ENCODE peak calls at places on chromosomes 5 and 9, in five cellular contexts. Q is IMR-90, I is K562, R is SK-N-SH, U is H1. C is an unnamed sample.

GRCh38 chr5:60206234-60206633 is 312.7 kb upstream of the PDE4D start:
- DNase-seq in Q (no peak), U (no peak), I (no peak), R (no peak), C (no peak)

GRCh38 chr5:118220491-118220890 is 767.9 kb downstream of the DTWD2 start:
- DNase-seq in U (no peak), R (no peak), I (no peak), Q (no peak), C (no peak)

GRCh38 chr5:95808686-95809413 is 13.7 kb downstream of the GLRX start:
- DNase-seq in R (no peak), I (no peak), Q (peak), U (no peak), C (no peak)

GRCh38 chr5:83029-83428 is 8.9 kb upstream of the PLEKHG4B start:
- DNase-seq in U (no peak), I (no peak), Q (no peak), R (no peak), C (no peak)

GRCh38 chr5:87413116-87413645 is 451 bp upstream of the CCNH start:
- DNase-seq in U (no peak), Q (no peak), R (no peak), I (no peak), C (no peak)

GRCh38 chr9:78064075-78064474 is 32.5 kb upstream of the GNAQ start:
- DNase-seq in R (no peak), Q (no peak), I (no peak), U (no peak), C (no peak)

GRCh38 chr5:56094579-56095361 is 100.0 kb upstream of the IL6ST start:
- DNase-seq in R (no peak), I (no peak), U (no peak), Q (no peak), C (no peak)

GRCh38 chr5:108753331-108753730 is 5.6 kb downstream of the FER start:
- DNase-seq in U (no peak), I (no peak), R (no peak), Q (no peak), C (no peak)

GRCh38 chr9:7147136-7148090 is 389.6 kb downstream of the KDM4C start:
- DNase-seq in I (no peak), Q (peak), U (no peak), R (no peak), C (no peak)

GRCh38 chr5:139148306-139148705 is 49.9 kb downstream of the SIL1 start:
- DNase-seq in R (no peak), Q (no peak), U (no peak), I (no peak), C (no peak)

GRCh38 chr9:69768716-69769115 is 8.9 kb upstream of the PTAR1 start:
- DNase-seq in U (no peak), I (no peak), Q (peak), R (no peak), C (no peak)

GRCh38 chr9:127628644-127629467 is 16.8 kb downstream of the STXBP1 start:
- DNase-seq in Q (no peak), R (no peak), U (no peak), I (peak), C (no peak)

GRCh38 chr5:164306662-164307061 is 801.2 kb downstream of the MAT2B start:
- DNase-seq in Q (peak), R (no peak), I (no peak), U (no peak), C (no peak)

GRCh38 chr9:34430843-34431437 is 27.4 kb downstream of the FAM219A start:
- DNase-seq in R (peak), I (peak), U (peak), Q (peak), C (peak)

GRCh38 chr9:92564479-92564878 is 28.7 kb upstream of the ECM2 start:
- DNase-seq in Q (peak), U (no peak), I (no peak), R (no peak), C (no peak)

GRCh38 chr9:115241641-115242040 is 123.7 kb upstream of the TNC start:
- DNase-seq in U (no peak), R (no peak), Q (no peak), I (no peak), C (no peak)
- TF ChIP-seq RAD21 in U (no peak), R (no peak), Q (no peak), I (no peak), C (no peak)

DNA sequence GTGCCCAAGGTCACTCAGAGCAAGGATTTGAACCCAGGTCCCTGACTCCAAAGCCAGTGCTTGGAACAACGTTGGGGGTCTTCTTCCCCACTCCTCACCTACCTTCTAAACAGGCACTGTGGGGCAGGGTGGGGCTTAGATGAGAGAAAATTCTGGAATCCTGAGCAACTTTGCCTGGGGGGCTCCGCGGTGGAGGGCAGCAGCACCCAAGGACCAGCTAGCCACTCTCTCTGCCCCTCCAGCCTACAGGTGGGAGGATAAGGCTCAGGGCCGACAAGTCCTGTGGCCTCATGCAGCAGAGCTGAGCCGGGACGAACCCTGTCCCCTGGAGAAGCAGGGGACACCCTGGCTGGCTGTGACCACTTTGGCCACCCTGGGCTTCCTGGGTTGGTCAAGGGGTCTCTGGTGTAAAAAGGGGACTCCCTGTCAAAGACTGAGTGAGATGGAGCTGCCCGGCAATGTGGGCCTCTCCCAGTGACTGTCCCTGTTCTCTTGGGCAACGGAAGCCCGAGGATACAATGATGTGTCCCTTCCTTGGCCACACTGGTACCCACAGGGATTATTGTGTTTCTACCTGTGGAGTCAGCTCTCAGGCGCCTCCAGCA is 26.5 kb downstream of the CEL start:
- DNase-seq in Q (no peak), I (no peak), U (no peak), R (no peak), C (no peak)
- TF ChIP-seq RAD21 in Q (no peak), I (no peak), U (no peak), R (no peak), C (no peak)

DNA sequence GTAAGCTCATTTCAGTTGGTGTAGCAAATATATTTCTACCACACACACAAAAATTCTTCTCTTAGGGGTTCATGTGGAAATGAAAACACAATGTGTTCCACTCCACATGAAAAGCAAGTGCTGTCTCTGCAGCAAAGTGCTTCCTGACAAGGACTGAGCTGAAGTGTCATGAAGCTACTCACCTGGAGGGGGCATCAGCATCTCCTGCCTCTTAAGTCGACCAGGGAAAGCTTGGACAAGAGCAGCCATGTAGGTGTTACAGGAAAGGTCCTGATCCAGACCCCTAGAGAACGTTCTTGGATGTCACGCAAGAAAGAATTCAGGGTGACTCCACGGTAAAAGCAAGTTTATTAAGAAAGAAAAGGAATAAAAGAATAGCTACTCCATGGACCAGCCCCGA is 62.8 kb downstream of the SV2C start:
- DNase-seq in U (no peak), I (peak), R (no peak), Q (peak), C (peak)
- TF ChIP-seq RAD21 in U (peak), I (peak), R (no peak), Q (no peak), C (peak)

GRCh38 chr9:123011878-123012528 is 21.5 kb upstream of the GPR21 start:
- DNase-seq in U (no peak), I (no peak), Q (peak), R (no peak), C (no peak)

GRCh38 chr9:123011380-123011779 is 22.1 kb upstream of the GPR21 start:
- DNase-seq in R (no peak), I (no peak), Q (no peak), U (no peak), C (no peak)

GRCh38 chr9:123020796-123021195 is 12.7 kb upstream of the GPR21 start:
- DNase-seq in I (no peak), R (no peak), Q (no peak), U (no peak), C (no peak)

DNA sequence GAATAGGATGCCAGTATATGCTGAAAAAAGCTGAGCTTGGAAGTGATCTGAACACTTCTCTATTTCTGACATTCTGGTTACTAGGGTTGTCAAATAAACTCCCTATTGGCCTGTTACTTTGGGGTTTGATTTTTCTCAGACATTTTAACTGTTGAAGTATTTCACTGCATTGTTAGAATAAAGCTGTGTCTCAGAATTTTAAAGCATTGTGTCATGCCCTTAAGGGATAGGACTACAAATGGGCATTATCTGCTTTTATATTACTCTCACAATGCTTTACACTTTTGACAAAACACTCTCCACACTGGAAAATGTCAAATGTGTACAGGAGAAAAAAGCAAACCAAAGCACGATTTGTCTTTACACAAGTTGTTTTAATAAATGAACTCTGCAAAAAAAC is 16.8 kb upstream of the GPR21 start:
- DNase-seq in Q (no peak), I (no peak), R (no peak), U (no peak), C (no peak)
- TF ChIP-seq RAD21 in Q (no peak), I (no peak), R (no peak), U (no peak), C (no peak)

GRCh38 chr9:129174724-129175514 is 3.1 kb downstream of the IER5L start:
- DNase-seq in U (peak), I (peak), R (peak), Q (peak), C (peak)

GRCh38 chr9:129175515-129175824 is 2.6 kb downstream of the IER5L start:
- DNase-seq in U (no peak), Q (no peak), I (no peak), R (no peak), C (no peak)

GRCh38 chr9:129177443-129177790 is 644 bp downstream of the IER5L start:
- DNase-seq in U (peak), Q (no peak), R (peak), I (peak), C (no peak)

GRCh38 chr9:129176786-129177442 is 1.1 kb downstream of the IER5L start:
- DNase-seq in R (peak), I (no peak), Q (peak), U (peak), C (no peak)

GRCh38 chr9:129175825-129176633 is 2.0 kb downstream of the IER5L start:
- DNase-seq in U (peak), R (peak), Q (peak), I (peak), C (peak)
- TF ChIP-seq RAD21 in U (no peak), R (no peak), Q (no peak), I (no peak), C (no peak)

GRCh38 chr9:81594415-81594814 is 94.9 kb downstream of the TLE1 start:
- DNase-seq in U (no peak), Q (no peak), I (no peak), R (no peak), C (no peak)

GRCh38 chr9:81597749-81598497 is 91.4 kb downstream of the TLE1 start:
- DNase-seq in R (no peak), Q (no peak), I (no peak), U (no peak), C (no peak)

GRCh38 chr9:81596671-81597426 is 92.5 kb downstream of the TLE1 start:
- DNase-seq in Q (no peak), U (no peak), I (no peak), R (no peak), C (no peak)

GRCh38 chr9:81592890-81593271 is 96.5 kb downstream of the TLE1 start:
- DNase-seq in R (peak), U (no peak), Q (no peak), I (no peak), C (no peak)

GRCh38 chr9:81595887-81596558 is 93.3 kb downstream of the TLE1 start:
- DNase-seq in R (peak), Q (no peak), I (no peak), U (peak), C (no peak)
- TF ChIP-seq RAD21 in R (no peak), Q (no peak), I (no peak), U (no peak), C (no peak)

GRCh38 chr5:151214614-151215545 is 9.0 kb downstream of the CCDC69 start:
- DNase-seq in Q (no peak), U (no peak), I (no peak), R (no peak), C (no peak)
- TF ChIP-seq RAD21 in Q (no peak), U (no peak), I (no peak), R (no peak), C (no peak)

GRCh38 chr9:20315672-20316071 is 306.6 kb downstream of the MLLT3 start:
- DNase-seq in U (no peak), I (no peak), R (no peak), Q (peak), C (no peak)

GRCh38 chr9:20317701-20318100 is 304.6 kb downstream of the MLLT3 start:
- DNase-seq in U (no peak), Q (no peak), R (no peak), I (no peak), C (no peak)

GRCh38 chr9:20314981-20315380 is 307.3 kb downstream of the MLLT3 start:
- DNase-seq in I (no peak), U (no peak), Q (no peak), R (no peak), C (no peak)

GRCh38 chr9:20319241-20319640 is 303.1 kb downstream of the MLLT3 start:
- DNase-seq in Q (peak), I (no peak), R (no peak), U (no peak), C (no peak)

DNA sequence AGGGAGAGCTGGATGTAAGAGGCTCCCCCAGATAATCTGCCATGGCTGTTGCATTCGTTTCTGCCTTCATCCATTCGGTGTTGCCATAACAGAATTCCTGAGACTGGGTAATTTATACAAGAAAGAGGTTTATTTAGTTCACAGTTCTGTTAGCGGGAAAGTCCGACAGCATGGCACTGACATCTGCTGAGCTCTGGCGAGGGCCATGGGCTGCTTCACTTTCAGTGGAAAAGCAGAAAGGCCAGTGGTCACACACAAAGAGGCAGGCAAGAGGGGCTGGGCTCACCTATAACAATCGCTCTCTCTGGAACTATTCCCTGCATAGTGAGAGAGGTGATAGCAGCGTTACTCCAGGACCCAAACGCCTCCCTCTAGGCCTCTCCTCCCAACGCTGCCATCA is 305.9 kb downstream of the MLLT3 start:
- DNase-seq in I (no peak), U (no peak), R (no peak), Q (no peak), C (no peak)
- TF ChIP-seq RAD21 in I (no peak), U (no peak), R (no peak), Q (no peak), C (no peak)

DNA sequence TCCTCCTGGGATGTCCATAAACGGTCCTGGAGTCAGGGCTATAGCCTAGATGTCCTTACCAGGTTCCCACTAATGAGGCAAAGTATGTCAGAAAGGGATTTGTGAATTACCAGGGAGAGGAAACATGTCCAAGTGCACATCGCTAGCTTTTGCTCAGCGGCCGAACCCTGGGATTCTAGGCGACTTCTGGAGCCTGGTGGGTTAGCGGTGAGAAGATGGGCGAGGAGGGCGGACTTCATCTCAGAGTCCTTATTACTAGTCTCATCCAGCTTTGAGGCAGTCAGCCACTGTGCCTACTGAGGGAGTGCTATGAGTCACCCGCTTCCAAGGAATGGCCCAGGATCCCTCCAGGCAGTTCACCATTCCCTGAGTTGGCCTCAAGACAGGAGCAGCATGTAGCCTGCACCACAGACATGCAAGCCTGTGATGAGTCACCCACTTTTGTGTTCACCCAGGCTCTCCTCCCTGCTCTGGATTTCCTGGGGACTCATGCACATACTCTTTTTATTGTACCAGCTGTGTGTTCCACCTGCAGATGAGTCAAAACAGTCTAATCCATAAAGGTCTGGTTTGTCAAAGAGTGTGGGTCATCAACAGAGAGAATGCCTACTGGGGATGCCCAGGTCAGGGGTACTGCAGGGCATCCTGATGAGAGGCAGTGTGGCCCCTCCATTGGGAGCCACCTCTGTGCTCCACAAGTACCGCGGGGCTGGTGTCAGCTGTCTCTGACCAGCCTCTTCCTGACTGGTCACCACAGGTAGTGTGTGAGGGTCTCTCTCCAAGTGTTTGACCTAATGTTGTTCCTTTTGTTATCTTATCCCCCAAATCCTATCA is 20.2 kb downstream of the SLC22A5 start:
- DNase-seq in U (no peak), R (no peak), Q (peak), I (peak), C (peak)
- TF ChIP-seq RAD21 in U (no peak), R (no peak), Q (no peak), I (no peak), C (no peak)

GRCh38 chr5:125541085-125541484 is 794.6 kb upstream of the ZNF608 start:
- DNase-seq in R (no peak), I (no peak), U (no peak), Q (no peak), C (no peak)

GRCh38 chr5:125538469-125538868 is 792.0 kb upstream of the ZNF608 start:
- DNase-seq in Q (no peak), R (no peak), U (no peak), I (no peak), C (no peak)

GRCh38 chr5:125537661-125538060 is 791.2 kb upstream of the ZNF608 start:
- DNase-seq in R (no peak), Q (no peak), U (no peak), I (no peak), C (no peak)

GRCh38 chr5:125536095-125536494 is 789.7 kb upstream of the ZNF608 start:
- DNase-seq in I (no peak), Q (no peak), R (no peak), U (no peak), C (no peak)

GRCh38 chr5:125536582-125536981 is 790.1 kb upstream of the ZNF608 start:
- DNase-seq in Q (peak), I (no peak), R (no peak), U (no peak), C (no peak)
- TF ChIP-seq RAD21 in Q (no peak), I (no peak), R (no peak), U (no peak), C (no peak)

C was measured in A549.